ENCODE peak calls at places on chromosome 3, in five cellular contexts. One of them, this sample, is unnamed.

GRCh38 chr3:3799173-3800075 is at the start of gene LRRN1:
- DNase-seq in EL: no peak
- DNase-seq in pancreas: peak
- DNase-seq in activated T-cell treated with anti-CD3 and anti-CD28 coated beads for 1 hour: peak
- DNase-seq in effector CD4-positive, alpha-beta T cell: no peak
- DNase-seq in this sample: no peak

GRCh38 chr3:108404409-108404808 is 106.0 kb downstream of the MYH15 start:
- DNase-seq in EL: peak
- DNase-seq in pancreas: no peak
- DNase-seq in activated T-cell treated with anti-CD3 and anti-CD28 coated beads for 1 hour: no peak
- DNase-seq in effector CD4-positive, alpha-beta T cell: no peak
- DNase-seq in this sample: no peak

GRCh38 chr3:69541823-69542264 is 156.0 kb upstream of the FRMD4B start:
- DNase-seq in EL: no peak
- DNase-seq in pancreas: no peak
- DNase-seq in activated T-cell treated with anti-CD3 and anti-CD28 coated beads for 1 hour: no peak
- DNase-seq in effector CD4-positive, alpha-beta T cell: no peak
- DNase-seq in this sample: no peak

GRCh38 chr3:134367412-134367811 is 6.8 kb downstream of the AMOTL2 start:
- DNase-seq in EL: peak
- DNase-seq in pancreas: no peak
- DNase-seq in activated T-cell treated with anti-CD3 and anti-CD28 coated beads for 1 hour: no peak
- DNase-seq in effector CD4-positive, alpha-beta T cell: no peak
- DNase-seq in this sample: no peak

GRCh38 chr3:155352900-155353490 is 59.5 kb upstream of the STRIT1 start:
- DNase-seq in EL: peak
- DNase-seq in pancreas: no peak
- DNase-seq in activated T-cell treated with anti-CD3 and anti-CD28 coated beads for 1 hour: no peak
- DNase-seq in effector CD4-positive, alpha-beta T cell: no peak
- DNase-seq in this sample: peak

GRCh38 chr3:151319613-151320012 is 3.0 kb upstream of the GPR87 start:
- DNase-seq in EL: peak
- DNase-seq in pancreas: no peak
- DNase-seq in activated T-cell treated with anti-CD3 and anti-CD28 coated beads for 1 hour: no peak
- DNase-seq in effector CD4-positive, alpha-beta T cell: no peak
- DNase-seq in this sample: no peak

GRCh38 chr3:126522363-126522788 is 1.6 kb upstream of the CHST13 start:
- DNase-seq in EL: peak
- DNase-seq in pancreas: peak
- DNase-seq in activated T-cell treated with anti-CD3 and anti-CD28 coated beads for 1 hour: peak
- DNase-seq in effector CD4-positive, alpha-beta T cell: peak
- DNase-seq in this sample: peak

GRCh38 chr3:97793415-97794019 is 28.3 kb upstream of the CRYBG3 start:
- DNase-seq in EL: peak
- DNase-seq in pancreas: peak
- DNase-seq in activated T-cell treated with anti-CD3 and anti-CD28 coated beads for 1 hour: no peak
- DNase-seq in effector CD4-positive, alpha-beta T cell: peak
- DNase-seq in this sample: peak

GRCh38 chr3:171306631-171307030 is 153.6 kb downstream of the TNIK start:
- DNase-seq in EL: peak
- DNase-seq in pancreas: peak
- DNase-seq in activated T-cell treated with anti-CD3 and anti-CD28 coated beads for 1 hour: no peak
- DNase-seq in effector CD4-positive, alpha-beta T cell: no peak
- DNase-seq in this sample: peak

GRCh38 chr3:161508852-161509477 is 12.4 kb downstream of the OTOL1 start:
- DNase-seq in EL: peak
- DNase-seq in pancreas: no peak
- DNase-seq in activated T-cell treated with anti-CD3 and anti-CD28 coated beads for 1 hour: no peak
- DNase-seq in effector CD4-positive, alpha-beta T cell: no peak
- DNase-seq in this sample: peak

GRCh38 chr3:46353639-46354410 is at the start of gene CCR2:
- DNase-seq in EL: no peak
- DNase-seq in pancreas: no peak
- DNase-seq in activated T-cell treated with anti-CD3 and anti-CD28 coated beads for 1 hour: no peak
- DNase-seq in effector CD4-positive, alpha-beta T cell: no peak
- DNase-seq in this sample: no peak

GRCh38 chr3:69282191-69282590 is 103.7 kb downstream of the FRMD4B start:
- DNase-seq in EL: no peak
- DNase-seq in pancreas: no peak
- DNase-seq in activated T-cell treated with anti-CD3 and anti-CD28 coated beads for 1 hour: no peak
- DNase-seq in effector CD4-positive, alpha-beta T cell: no peak
- DNase-seq in this sample: no peak

GRCh38 chr3:96428097-96428496 is 386.3 kb upstream of the EPHA6 start:
- DNase-seq in EL: no peak
- DNase-seq in pancreas: no peak
- DNase-seq in activated T-cell treated with anti-CD3 and anti-CD28 coated beads for 1 hour: no peak
- DNase-seq in effector CD4-positive, alpha-beta T cell: no peak
- DNase-seq in this sample: no peak

This sample was measured in HFFc6.